ENCODE peak calls at places on chromosomes 6 and 20, in eight cellular contexts. One of them, this sample, is unnamed.

GRCh38 chr6:167764713-167765479 is 61.8 kb upstream of the AFDN start:
- DNase-seq in RWPE1: no peak
- DNase-seq in NCI-H2171 treated with DMSO at 0.1 percent for 48 hours: no peak
- DNase-seq in NCI-H1417: no peak
- DNase-seq in activated naive CD4-positive, alpha-beta T cell treated with Interleukin-2 at 50 U/mL for 16 hours: no peak
- DNase-seq in iPS-NIHi11: no peak
- DNase-seq in small intestine: no peak
- DNase-seq in NCI-H524: no peak
- DNase-seq in this sample: no peak

GRCh38 chr6:8180327-8181161 is 78.2 kb upstream of the EEF1E1 start:
- DNase-seq in RWPE1: peak; percentile 68
- DNase-seq in NCI-H2171 treated with DMSO at 0.1 percent for 48 hours: no peak
- DNase-seq in NCI-H1417: no peak
- DNase-seq in activated naive CD4-positive, alpha-beta T cell treated with Interleukin-2 at 50 U/mL for 16 hours: no peak
- DNase-seq in iPS-NIHi11: peak; percentile 72
- DNase-seq in small intestine: no peak
- DNase-seq in NCI-H524: no peak
- DNase-seq in this sample: no peak

GRCh38 chr6:79671605-79672266 is 40.6 kb downstream of the SH3BGRL2 start:
- DNase-seq in RWPE1: peak; percentile 32
- DNase-seq in NCI-H2171 treated with DMSO at 0.1 percent for 48 hours: peak; percentile 7
- DNase-seq in NCI-H1417: peak; percentile 32
- DNase-seq in activated naive CD4-positive, alpha-beta T cell treated with Interleukin-2 at 50 U/mL for 16 hours: peak; percentile 30
- DNase-seq in iPS-NIHi11: no peak
- DNase-seq in small intestine: peak; percentile 97
- DNase-seq in NCI-H524: no peak
- DNase-seq in this sample: no peak

GRCh38 chr6:165480916-165481315 is 171.5 kb upstream of the C6orf118 start:
- DNase-seq in RWPE1: no peak
- DNase-seq in NCI-H2171 treated with DMSO at 0.1 percent for 48 hours: no peak
- DNase-seq in NCI-H1417: no peak
- DNase-seq in activated naive CD4-positive, alpha-beta T cell treated with Interleukin-2 at 50 U/mL for 16 hours: no peak
- DNase-seq in iPS-NIHi11: no peak
- DNase-seq in small intestine: peak; percentile 4
- DNase-seq in NCI-H524: no peak
- DNase-seq in this sample: no peak

GRCh38 chr6:34236423-34237315 is at the start of gene HMGA1:
- DNase-seq in RWPE1: peak; percentile 85
- DNase-seq in NCI-H2171 treated with DMSO at 0.1 percent for 48 hours: peak; percentile 87
- DNase-seq in NCI-H1417: peak; percentile 87
- DNase-seq in activated naive CD4-positive, alpha-beta T cell treated with Interleukin-2 at 50 U/mL for 16 hours: peak; percentile 90
- DNase-seq in iPS-NIHi11: peak; percentile 85
- DNase-seq in small intestine: peak; percentile 89
- DNase-seq in NCI-H524: peak; percentile 77
- DNase-seq in this sample: peak; percentile 98

GRCh38 chr6:7468382-7469081 is 72.9 kb upstream of the DSP start:
- DNase-seq in RWPE1: peak; percentile 64
- DNase-seq in NCI-H2171 treated with DMSO at 0.1 percent for 48 hours: no peak
- DNase-seq in NCI-H1417: no peak
- DNase-seq in activated naive CD4-positive, alpha-beta T cell treated with Interleukin-2 at 50 U/mL for 16 hours: peak; percentile 3
- DNase-seq in iPS-NIHi11: no peak
- DNase-seq in small intestine: peak; percentile 59
- DNase-seq in NCI-H524: no peak
- DNase-seq in this sample: peak; percentile 31

GRCh38 chr6:105432797-105433196 is 29.9 kb upstream of the PREP start:
- DNase-seq in RWPE1: peak; percentile 78
- DNase-seq in NCI-H2171 treated with DMSO at 0.1 percent for 48 hours: no peak
- DNase-seq in NCI-H1417: no peak
- DNase-seq in activated naive CD4-positive, alpha-beta T cell treated with Interleukin-2 at 50 U/mL for 16 hours: no peak
- DNase-seq in iPS-NIHi11: no peak
- DNase-seq in small intestine: no peak
- DNase-seq in NCI-H524: no peak
- DNase-seq in this sample: no peak

GRCh38 chr6:121479486-121480098 is 44.1 kb downstream of the GJA1 start:
- DNase-seq in RWPE1: no peak
- DNase-seq in NCI-H2171 treated with DMSO at 0.1 percent for 48 hours: no peak
- DNase-seq in NCI-H1417: no peak
- DNase-seq in activated naive CD4-positive, alpha-beta T cell treated with Interleukin-2 at 50 U/mL for 16 hours: no peak
- DNase-seq in iPS-NIHi11: no peak
- DNase-seq in small intestine: no peak
- DNase-seq in NCI-H524: no peak
- DNase-seq in this sample: no peak

GRCh38 chr20:49287555-49288249 is 9.8 kb upstream of the ZNFX1 start:
- DNase-seq in RWPE1: no peak
- DNase-seq in NCI-H2171 treated with DMSO at 0.1 percent for 48 hours: no peak
- DNase-seq in NCI-H1417: no peak
- DNase-seq in activated naive CD4-positive, alpha-beta T cell treated with Interleukin-2 at 50 U/mL for 16 hours: no peak
- DNase-seq in iPS-NIHi11: no peak
- DNase-seq in small intestine: no peak
- DNase-seq in NCI-H524: no peak
- DNase-seq in this sample: no peak

GRCh38 chr20:3994125-3994524 is 21.2 kb downstream of the RNF24 start:
- DNase-seq in RWPE1: no peak
- DNase-seq in NCI-H2171 treated with DMSO at 0.1 percent for 48 hours: no peak
- DNase-seq in NCI-H1417: no peak
- DNase-seq in activated naive CD4-positive, alpha-beta T cell treated with Interleukin-2 at 50 U/mL for 16 hours: no peak
- DNase-seq in iPS-NIHi11: no peak
- DNase-seq in small intestine: no peak
- DNase-seq in NCI-H524: no peak
- DNase-seq in this sample: no peak

GRCh38 chr20:10242166-10242565 is 23.5 kb downstream of the SNAP25 start:
- DNase-seq in RWPE1: no peak
- DNase-seq in NCI-H2171 treated with DMSO at 0.1 percent for 48 hours: peak; percentile 62
- DNase-seq in NCI-H1417: no peak
- DNase-seq in activated naive CD4-positive, alpha-beta T cell treated with Interleukin-2 at 50 U/mL for 16 hours: no peak
- DNase-seq in iPS-NIHi11: no peak
- DNase-seq in small intestine: no peak
- DNase-seq in NCI-H524: peak; percentile 11
- DNase-seq in this sample: no peak

GRCh38 chr20:46648903-46649649 is 2.2 kb downstream of the SLC13A3 start:
- DNase-seq in RWPE1: no peak
- DNase-seq in NCI-H2171 treated with DMSO at 0.1 percent for 48 hours: no peak
- DNase-seq in NCI-H1417: no peak
- DNase-seq in activated naive CD4-positive, alpha-beta T cell treated with Interleukin-2 at 50 U/mL for 16 hours: no peak
- DNase-seq in iPS-NIHi11: peak; percentile 34
- DNase-seq in small intestine: no peak
- DNase-seq in NCI-H524: peak; percentile 76
- DNase-seq in this sample: peak; percentile 80

GRCh38 chr20:35018578-35019371 is 63.1 kb downstream of the MYH7B start:
- DNase-seq in RWPE1: no peak
- DNase-seq in NCI-H2171 treated with DMSO at 0.1 percent for 48 hours: no peak
- DNase-seq in NCI-H1417: no peak
- DNase-seq in activated naive CD4-positive, alpha-beta T cell treated with Interleukin-2 at 50 U/mL for 16 hours: no peak
- DNase-seq in iPS-NIHi11: no peak
- DNase-seq in small intestine: no peak
- DNase-seq in NCI-H524: no peak
- DNase-seq in this sample: no peak

GRCh38 chr20:56391037-56391436 is 978 bp downstream of the AURKA start:
- DNase-seq in RWPE1: no peak
- DNase-seq in NCI-H2171 treated with DMSO at 0.1 percent for 48 hours: no peak
- DNase-seq in NCI-H1417: peak; percentile 32
- DNase-seq in activated naive CD4-positive, alpha-beta T cell treated with Interleukin-2 at 50 U/mL for 16 hours: no peak
- DNase-seq in iPS-NIHi11: no peak
- DNase-seq in small intestine: peak; percentile 8
- DNase-seq in NCI-H524: no peak
- DNase-seq in this sample: no peak

GRCh38 chr6:168865522-168865921 is 388.1 kb downstream of the THBS2 start:
- DNase-seq in RWPE1: no peak
- DNase-seq in NCI-H2171 treated with DMSO at 0.1 percent for 48 hours: no peak
- DNase-seq in NCI-H1417: peak; percentile 23
- DNase-seq in activated naive CD4-positive, alpha-beta T cell treated with Interleukin-2 at 50 U/mL for 16 hours: no peak
- DNase-seq in iPS-NIHi11: no peak
- DNase-seq in small intestine: no peak
- DNase-seq in NCI-H524: no peak
- DNase-seq in this sample: no peak

GRCh38 chr6:163398104-163398503 is 16.4 kb upstream of the QKI start:
- DNase-seq in RWPE1: no peak
- DNase-seq in NCI-H2171 treated with DMSO at 0.1 percent for 48 hours: no peak
- DNase-seq in NCI-H1417: no peak
- DNase-seq in activated naive CD4-positive, alpha-beta T cell treated with Interleukin-2 at 50 U/mL for 16 hours: no peak
- DNase-seq in iPS-NIHi11: no peak
- DNase-seq in small intestine: no peak
- DNase-seq in NCI-H524: no peak
- DNase-seq in this sample: peak; percentile 11

GRCh38 chr6:138307816-138308727 is 69.6 kb upstream of the SMIM28 start:
- DNase-seq in RWPE1: no peak
- DNase-seq in NCI-H2171 treated with DMSO at 0.1 percent for 48 hours: no peak
- DNase-seq in NCI-H1417: no peak
- DNase-seq in activated naive CD4-positive, alpha-beta T cell treated with Interleukin-2 at 50 U/mL for 16 hours: no peak
- DNase-seq in iPS-NIHi11: peak; percentile 43
- DNase-seq in small intestine: peak; percentile 59
- DNase-seq in NCI-H524: no peak
- DNase-seq in this sample: no peak

GRCh38 chr20:10561302-10561701 is 112.5 kb downstream of the JAG1 start:
- DNase-seq in RWPE1: no peak
- DNase-seq in NCI-H2171 treated with DMSO at 0.1 percent for 48 hours: no peak
- DNase-seq in NCI-H1417: no peak
- DNase-seq in activated naive CD4-positive, alpha-beta T cell treated with Interleukin-2 at 50 U/mL for 16 hours: no peak
- DNase-seq in iPS-NIHi11: no peak
- DNase-seq in small intestine: no peak
- DNase-seq in NCI-H524: no peak
- DNase-seq in this sample: no peak

GRCh38 chr6:26296556-26296856 is 68.5 kb upstream of the BTN3A2 start:
- DNase-seq in RWPE1: no peak
- DNase-seq in NCI-H2171 treated with DMSO at 0.1 percent for 48 hours: no peak
- DNase-seq in NCI-H1417: no peak
- DNase-seq in activated naive CD4-positive, alpha-beta T cell treated with Interleukin-2 at 50 U/mL for 16 hours: no peak
- DNase-seq in iPS-NIHi11: no peak
- DNase-seq in small intestine: no peak
- DNase-seq in NCI-H524: no peak
- DNase-seq in this sample: no peak

GRCh38 chr6:11323666-11324452 is 91.4 kb upstream of the NEDD9 start:
- DNase-seq in RWPE1: no peak
- DNase-seq in NCI-H2171 treated with DMSO at 0.1 percent for 48 hours: no peak
- DNase-seq in NCI-H1417: no peak
- DNase-seq in activated naive CD4-positive, alpha-beta T cell treated with Interleukin-2 at 50 U/mL for 16 hours: no peak
- DNase-seq in iPS-NIHi11: no peak
- DNase-seq in small intestine: no peak
- DNase-seq in NCI-H524: no peak
- DNase-seq in this sample: no peak

GRCh38 chr6:131258816-131259476 is 123.7 kb downstream of the AKAP7 start:
- DNase-seq in RWPE1: peak; percentile 11
- DNase-seq in NCI-H2171 treated with DMSO at 0.1 percent for 48 hours: no peak
- DNase-seq in NCI-H1417: no peak
- DNase-seq in activated naive CD4-positive, alpha-beta T cell treated with Interleukin-2 at 50 U/mL for 16 hours: no peak
- DNase-seq in iPS-NIHi11: no peak
- DNase-seq in small intestine: no peak
- DNase-seq in NCI-H524: no peak
- DNase-seq in this sample: peak; percentile 60

GRCh38 chr20:63939061-63939935 is 16.9 kb downstream of the UCKL1 start:
- DNase-seq in RWPE1: no peak
- DNase-seq in NCI-H2171 treated with DMSO at 0.1 percent for 48 hours: no peak
- DNase-seq in NCI-H1417: no peak
- DNase-seq in activated naive CD4-positive, alpha-beta T cell treated with Interleukin-2 at 50 U/mL for 16 hours: no peak
- DNase-seq in iPS-NIHi11: no peak
- DNase-seq in small intestine: no peak
- DNase-seq in NCI-H524: no peak
- DNase-seq in this sample: no peak

GRCh38 chr6:73769976-73770375 is 74.0 kb downstream of the CD109 start:
- DNase-seq in RWPE1: no peak
- DNase-seq in NCI-H2171 treated with DMSO at 0.1 percent for 48 hours: no peak
- DNase-seq in NCI-H1417: no peak
- DNase-seq in activated naive CD4-positive, alpha-beta T cell treated with Interleukin-2 at 50 U/mL for 16 hours: no peak
- DNase-seq in iPS-NIHi11: no peak
- DNase-seq in small intestine: no peak
- DNase-seq in NCI-H524: no peak
- DNase-seq in this sample: no peak

GRCh38 chr20:10375191-10375590 is 58.8 kb downstream of the MKKS start:
- DNase-seq in RWPE1: no peak
- DNase-seq in NCI-H2171 treated with DMSO at 0.1 percent for 48 hours: no peak
- DNase-seq in NCI-H1417: no peak
- DNase-seq in activated naive CD4-positive, alpha-beta T cell treated with Interleukin-2 at 50 U/mL for 16 hours: no peak
- DNase-seq in iPS-NIHi11: no peak
- DNase-seq in small intestine: no peak
- DNase-seq in NCI-H524: no peak
- DNase-seq in this sample: no peak